ENCODE peak calls at places on chromosomes 3 and 15, in ten cellular contexts. M is adrenal gland; Y is CD4-positive, alpha-beta memory T cell; Z is prostate gland; Q is aorta; R is psoas muscle; A is SJSA1; T is left ventricle myocardium inferior; J is uterus; D is DND-41. K is an unnamed sample.

GRCh38 chr15:64774556-64775523 is 549 bp downstream of the RBPMS2 start:
- DNase-seq in M (peak; percentile 29), Y (no peak), Z (no peak), Q (peak; percentile 80), R (peak; percentile 33), A (no peak), T (peak; percentile 28), J (peak; percentile 46), D (peak; percentile 10), K (no peak)

GRCh38 chr3:115550285-115550741 is 73.0 kb upstream of the GAP43 start:
- DNase-seq in M (no peak), Y (no peak), Z (no peak), Q (no peak), R (peak; percentile 27), A (no peak), T (peak; percentile 27), J (no peak), D (no peak), K (no peak)

GRCh38 chr3:27713435-27713880 is 8.7 kb downstream of the EOMES start:
- DNase-seq in M (no peak), Y (no peak), Z (no peak), Q (no peak), R (no peak), A (no peak), T (no peak), J (no peak), D (no peak), K (no peak)

GRCh38 chr15:25730918-25731317 is 132.2 kb downstream of the ATP10A start:
- DNase-seq in M (no peak), Y (no peak), Z (no peak), Q (no peak), R (no peak), A (no peak), T (no peak), J (no peak), D (no peak), K (no peak)

GRCh38 chr3:134824676-134825290 is 29.7 kb downstream of the EPHB1 start:
- DNase-seq in M (no peak), Y (no peak), Z (no peak), Q (no peak), R (peak; percentile 28), A (no peak), T (no peak), J (no peak), D (no peak), K (no peak)

GRCh38 chr3:13244695-13245449 is 171.6 kb upstream of the IQSEC1 start:
- DNase-seq in M (no peak), Y (no peak), Z (no peak), Q (no peak), R (no peak), A (no peak), T (no peak), J (no peak), D (peak; percentile 63), K (no peak)

GRCh38 chr3:196454935-196455334 is 22.7 kb upstream of the UBXN7 start:
- DNase-seq in M (no peak), Y (no peak), Z (no peak), Q (no peak), R (peak; percentile 37), A (no peak), T (no peak), J (no peak), D (no peak), K (no peak)

GRCh38 chr15:99965376-99965775 is 232.1 kb upstream of the LYSMD4 start:
- DNase-seq in M (no peak), Y (no peak), Z (no peak), Q (no peak), R (no peak), A (no peak), T (no peak), J (peak; percentile 8), D (no peak), K (no peak)

GRCh38 chr3:99683465-99683864 is 45.1 kb downstream of the COL8A1 start:
- DNase-seq in M (no peak), Y (no peak), Z (no peak), Q (no peak), R (no peak), A (no peak), T (no peak), J (no peak), D (no peak), K (no peak)

GRCh38 chr3:99681976-99682375 is 43.6 kb downstream of the COL8A1 start:
- DNase-seq in M (no peak), Y (no peak), Z (no peak), Q (peak; percentile 73), R (no peak), A (no peak), T (no peak), J (no peak), D (no peak), K (no peak)

GRCh38 chr3:99681512-99681911 is 43.1 kb downstream of the COL8A1 start:
- DNase-seq in M (no peak), Y (no peak), Z (no peak), Q (no peak), R (no peak), A (no peak), T (no peak), J (no peak), D (no peak), K (no peak)

GRCh38 chr3:99678023-99678422 is 39.6 kb downstream of the COL8A1 start:
- DNase-seq in M (no peak), Y (no peak), Z (no peak), Q (no peak), R (no peak), A (peak; percentile 9), T (no peak), J (peak; percentile 58), D (no peak), K (no peak)

DNA sequence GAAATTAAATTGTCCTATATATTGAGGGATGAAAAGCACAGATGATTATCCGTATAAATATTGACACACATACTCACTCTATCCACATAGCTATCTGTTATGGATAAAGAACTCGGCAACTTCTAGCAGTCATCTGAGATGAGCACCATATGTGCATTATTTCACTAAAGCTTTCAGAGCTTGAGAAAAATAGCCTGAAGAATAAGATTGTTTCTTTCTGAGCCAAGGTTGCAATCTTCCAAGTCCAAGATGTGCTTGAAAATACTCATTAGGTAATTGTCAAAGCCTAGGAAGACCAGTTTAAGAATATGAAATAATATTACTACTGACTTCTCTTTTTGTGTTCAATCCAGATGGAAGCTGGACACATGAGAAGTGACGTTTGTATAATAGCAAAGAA is 40.5 kb downstream of the COL8A1 start:
- DNase-seq in M (no peak), Y (no peak), Z (no peak), Q (no peak), R (no peak), A (no peak), T (no peak), J (no peak), D (no peak), K (no peak)
- H3K4me1 ChIP-seq in M (no peaks in the 10 kb centered on the region), Y (no peaks in the 10 kb centered on the region), Z (no peaks in the 10 kb centered on the region), Q (peaks cover 13% of the 10 kb centered on the region), R (no peaks in the 10 kb centered on the region), A (peaks cover 19% of the 10 kb centered on the region), T (peaks cover 10% of the 10 kb centered on the region), J (peaks cover 4% of the 10 kb centered on the region), D (no peaks in the 10 kb centered on the region), K (peaks cover 6% of the 10 kb centered on the region)

GRCh38 chr15:62275818-62276217 is 110.7 kb upstream of the C2CD4B start:
- DNase-seq in M (no peak), Y (no peak), Z (no peak), Q (no peak), R (no peak), A (no peak), T (no peak), J (no peak), D (no peak), K (no peak)

GRCh38 chr15:62269504-62269903 is 104.4 kb upstream of the C2CD4B start:
- DNase-seq in M (no peak), Y (no peak), Z (no peak), Q (no peak), R (no peak), A (no peak), T (no peak), J (no peak), D (peak; percentile 21), K (no peak)

GRCh38 chr15:62272290-62272689 is 107.2 kb upstream of the C2CD4B start:
- DNase-seq in M (no peak), Y (no peak), Z (no peak), Q (no peak), R (no peak), A (no peak), T (no peak), J (no peak), D (no peak), K (no peak)

DNA sequence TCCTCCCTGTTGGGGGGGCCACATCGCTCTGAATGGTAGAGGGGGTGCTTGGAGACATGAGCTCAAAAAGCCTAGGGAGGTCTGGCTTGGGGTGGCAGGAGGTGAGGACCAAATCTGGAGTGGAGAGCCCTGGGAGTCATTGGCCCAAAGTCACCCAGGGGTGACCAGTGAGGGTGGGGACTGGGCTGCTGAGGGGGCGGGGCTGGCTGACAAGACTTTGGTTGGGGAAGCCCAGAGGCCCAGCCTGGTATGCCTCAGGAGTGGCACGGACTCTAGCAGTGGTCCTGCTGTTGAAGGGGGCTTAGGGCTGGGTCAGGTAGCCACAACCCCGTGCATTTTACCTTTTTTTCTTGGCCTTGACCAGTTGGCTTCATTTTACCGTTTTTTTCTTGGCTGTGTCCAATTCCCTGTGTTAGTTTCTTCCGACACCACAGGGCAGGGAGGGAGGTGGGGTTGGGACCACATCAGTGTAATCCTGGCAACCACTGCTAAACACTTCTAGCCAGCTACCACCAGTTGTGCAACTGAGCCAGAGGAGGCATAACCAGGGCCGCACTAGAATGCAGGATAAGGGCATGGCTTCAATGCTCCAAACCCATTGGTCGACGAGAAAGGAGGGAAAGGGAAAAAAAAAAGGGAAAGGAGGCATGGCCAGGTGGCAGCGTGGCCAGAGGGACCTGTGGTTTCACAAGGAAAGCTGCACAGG is 105.3 kb upstream of the C2CD4B start:
- DNase-seq in M (no peak), Y (no peak), Z (no peak), Q (no peak), R (no peak), A (no peak), T (no peak), J (no peak), D (no peak), K (no peak)
- H3K9me3 ChIP-seq in M (no peaks in the 10 kb centered on the region), Y (peaks cover 15% of the 10 kb centered on the region), Z (no peaks in the 10 kb centered on the region), Q (peaks cover 15% of the 10 kb centered on the region), R (peaks cover 18% of the 10 kb centered on the region), A (peaks cover 14% of the 10 kb centered on the region), T (peaks cover 52% of the 10 kb centered on the region), J (no peaks in the 10 kb centered on the region), D (peaks cover 33% of the 10 kb centered on the region), K (peaks cover 14% of the 10 kb centered on the region)

GRCh38 chr3:172068977-172069376 is 29.6 kb downstream of the FNDC3B start:
- DNase-seq in M (no peak), Y (no peak), Z (no peak), Q (no peak), R (no peak), A (no peak), T (no peak), J (no peak), D (no peak), K (no peak)

GRCh38 chr3:172070799-172071198 is 31.4 kb downstream of the FNDC3B start:
- DNase-seq in M (no peak), Y (no peak), Z (no peak), Q (no peak), R (no peak), A (no peak), T (no peak), J (no peak), D (no peak), K (no peak)

GRCh38 chr3:172071780-172072179 is 32.4 kb downstream of the FNDC3B start:
- DNase-seq in M (no peak), Y (no peak), Z (no peak), Q (no peak), R (no peak), A (no peak), T (no peak), J (no peak), D (no peak), K (no peak)

GRCh38 chr3:172069473-172069872 is 30.1 kb downstream of the FNDC3B start:
- DNase-seq in M (no peak), Y (no peak), Z (no peak), Q (no peak), R (no peak), A (no peak), T (no peak), J (peak; percentile 32), D (no peak), K (no peak)

GRCh38 chr3:172070269-172070668 is 30.9 kb downstream of the FNDC3B start:
- DNase-seq in M (no peak), Y (no peak), Z (no peak), Q (no peak), R (no peak), A (no peak), T (no peak), J (no peak), D (no peak), K (no peak)
- H3K4me1 ChIP-seq in M (peaks cover 63% of the 10 kb centered on the region), Y (no peaks in the 10 kb centered on the region), Z (peaks cover 3% of the 10 kb centered on the region), Q (peaks cover 29% of the 10 kb centered on the region), R (peaks cover 93% of the 10 kb centered on the region), A (peaks cover 17% of the 10 kb centered on the region), T (peaks cover 98% of the 10 kb centered on the region), J (peaks cover 9% of the 10 kb centered on the region), D (no peaks in the 10 kb centered on the region), K (peaks cover 48% of the 10 kb centered on the region)

DNA sequence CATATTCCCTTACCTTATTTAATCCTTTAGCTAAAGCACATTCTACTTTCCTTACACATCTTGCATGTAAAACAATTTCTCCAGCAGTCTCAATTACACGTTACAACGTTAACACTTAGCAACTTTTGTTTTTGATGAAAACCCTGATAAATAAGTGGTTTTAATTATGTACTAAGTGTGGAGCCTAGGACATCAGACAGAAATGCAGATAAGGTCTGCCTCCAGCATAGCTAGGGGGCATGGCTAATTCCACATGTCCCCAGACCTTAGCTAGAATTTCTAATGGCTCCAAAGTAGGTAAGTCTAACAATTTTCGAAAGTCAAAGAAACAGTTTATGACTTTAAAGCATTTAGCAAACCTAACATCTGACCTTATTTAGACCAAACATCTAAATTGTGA is 77.4 kb upstream of the TERB2 start:
- DNase-seq in M (no peak), Y (no peak), Z (no peak), Q (no peak), R (no peak), A (no peak), T (no peak), J (no peak), D (no peak), K (no peak)
- H3K9me3 ChIP-seq in M (no peaks in the 10 kb centered on the region), Y (peaks cover 5% of the 10 kb centered on the region), Z (no peaks in the 10 kb centered on the region), Q (peaks cover 6% of the 10 kb centered on the region), R (peaks cover 3% of the 10 kb centered on the region), A (no peaks in the 10 kb centered on the region), T (peaks cover 49% of the 10 kb centered on the region), J (no peaks in the 10 kb centered on the region), D (peaks cover 38% of the 10 kb centered on the region), K (peaks cover 9% of the 10 kb centered on the region)

K was measured in lung.